ENCODE peak calls at places on chromosome 3, in six cellular contexts. M, X, K, B, N and C are unnamed samples.

GRCh38 chr3:115359507-115359906 is 212.4 kb upstream of the ZBTB20 start:
- DNase-seq in X (no peak), M (no peak), N (peak), B (no peak), K (no peak), C (no peak)

GRCh38 chr3:188458761-188459160 is 304.8 kb downstream of the LPP start:
- DNase-seq in K (no peak), M (no peak), B (no peak), N (no peak), X (no peak), C (no peak)

GRCh38 chr3:122421101-122421500 is 5.2 kb upstream of the WDR5B start:
- DNase-seq in X (no peak), N (no peak), K (no peak), M (no peak), B (no peak), C (no peak)

GRCh38 chr3:149970716-149971402 is at the start of gene PFN2:
- DNase-seq in B (no peak), N (no peak), M (peak), K (peak), X (peak), C (peak)

GRCh38 chr3:136055491-136055890 is 90.0 kb downstream of the PPP2R3A start:
- DNase-seq in X (no peak), N (no peak), K (no peak), M (no peak), B (no peak), C (no peak)

GRCh38 chr3:4904801-4905695 is 74.2 kb upstream of the BHLHE40 start:
- DNase-seq in M (no peak), X (no peak), K (no peak), B (no peak), N (no peak), C (no peak)

GRCh38 chr3:16801698-16802097 is 83.1 kb upstream of the PLCL2 start:
- DNase-seq in X (peak), K (no peak), B (no peak), M (no peak), N (no peak), C (no peak)

GRCh38 chr3:4001976-4002375 is 202.7 kb downstream of the LRRN1 start:
- DNase-seq in K (no peak), X (no peak), N (no peak), B (no peak), M (no peak), C (no peak)

DNA sequence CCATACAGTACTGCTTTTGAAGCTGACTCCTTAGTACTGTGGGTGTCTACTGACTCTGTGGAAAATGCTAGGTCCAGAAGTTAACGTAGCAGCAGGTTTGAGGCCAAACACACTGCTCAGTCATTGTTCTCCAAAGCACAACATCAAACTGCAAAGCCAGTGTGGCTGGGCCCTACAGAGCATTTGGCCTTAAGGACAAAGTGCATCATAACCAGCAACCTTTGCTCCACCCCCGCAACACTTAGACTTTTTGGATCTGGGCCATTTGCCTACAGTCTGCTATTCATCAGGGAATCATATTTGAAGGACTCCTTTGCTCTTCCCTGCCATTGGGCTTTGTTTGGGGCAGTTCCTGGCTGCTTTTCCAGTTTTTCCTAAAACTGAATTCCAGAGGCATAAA is 43.1 kb upstream of the ARL6 start:
- DNase-seq in N (no peak), X (no peak), B (no peak), M (peak), K (no peak), C (no peak)
- TF ChIP-seq CHD2 in N (no peak), X (no peak), B (no peak), M (no peak), K (no peak), C (no peak)

GRCh38 chr3:62797129-62797528 is 78.1 kb downstream of the CADPS start:
- DNase-seq in K (no peak), X (no peak), M (no peak), B (no peak), N (no peak), C (no peak)

GRCh38 chr3:62793961-62794360 is 81.3 kb downstream of the CADPS start:
- DNase-seq in N (no peak), B (no peak), M (no peak), X (no peak), K (no peak), C (no peak)

GRCh38 chr3:62795978-62796635 is 79.1 kb downstream of the CADPS start:
- DNase-seq in N (no peak), X (no peak), M (no peak), K (no peak), B (no peak), C (no peak)

GRCh38 chr3:62803276-62803675 is 71.9 kb downstream of the CADPS start:
- DNase-seq in X (no peak), K (no peak), N (no peak), M (no peak), B (no peak), C (no peak)

GRCh38 chr3:62798000-62798399 is 77.2 kb downstream of the CADPS start:
- DNase-seq in B (no peak), X (no peak), N (no peak), M (no peak), K (no peak), C (no peak)
- H3K4me3 ChIP-seq in B (no peak), X (no peak), N (no peak), M (no peak), K (no peak), C (no peak)

DNA sequence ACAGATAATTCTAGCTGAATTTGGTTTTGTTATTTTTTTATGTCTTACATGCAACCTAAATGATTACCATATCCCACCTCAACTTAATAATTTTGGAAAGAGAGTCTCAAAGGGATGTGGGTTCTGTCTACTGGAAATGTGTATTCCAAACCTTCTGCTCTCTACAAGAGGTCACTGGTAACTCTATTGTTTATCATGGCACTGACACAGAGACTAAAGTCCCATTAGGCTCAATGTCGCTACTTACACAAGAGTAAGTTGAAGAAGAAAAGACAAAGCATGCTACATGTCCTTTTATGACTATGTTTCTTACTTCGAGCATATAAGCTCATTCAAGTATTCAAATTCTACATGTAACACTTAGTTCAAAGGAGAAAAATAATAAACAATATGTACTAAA is 460.3 kb upstream of the EPHA6 start:
- DNase-seq in B (no peak), M (no peak), X (no peak), K (no peak), N (no peak), C (no peak)
- TF ChIP-seq CHD2 in B (no peak), M (no peak), X (no peak), K (no peak), N (no peak), C (no peak)

GRCh38 chr3:159835126-159835525 is 153.5 kb upstream of the IL12A start:
- DNase-seq in X (no peak), N (no peak), M (no peak), K (no peak), B (no peak), C (no peak)
- H3K4me3 ChIP-seq in X (no peak), N (no peak), M (no peak), K (no peak), B (no peak), C (no peak)

GRCh38 chr3:193980905-193981304 is 155.0 kb upstream of the HES1 start:
- DNase-seq in X (no peak), K (no peak), B (no peak), M (no peak), N (no peak), C (no peak)

GRCh38 chr3:193983846-193984245 is 152.1 kb upstream of the HES1 start:
- DNase-seq in N (no peak), M (no peak), B (no peak), K (no peak), X (no peak), C (no peak)

GRCh38 chr3:193981534-193981933 is 154.4 kb upstream of the HES1 start:
- DNase-seq in K (no peak), X (no peak), B (no peak), M (no peak), N (no peak), C (no peak)

GRCh38 chr3:193980326-193980725 is 155.6 kb upstream of the HES1 start:
- DNase-seq in X (no peak), N (no peak), M (no peak), B (no peak), K (no peak), C (no peak)

GRCh38 chr3:193982258-193982659 is 153.7 kb upstream of the HES1 start:
- DNase-seq in M (no peak), B (no peak), X (no peak), K (no peak), N (no peak), C (no peak)
- TF ChIP-seq CHD2 in M (no peak), B (no peak), X (no peak), K (no peak), N (no peak), C (no peak)

GRCh38 chr3:67569324-67569723 is 85.1 kb downstream of the SUCLG2 start:
- DNase-seq in N (no peak), K (no peak), M (peak), X (no peak), B (no peak), C (no peak)
- H3K4me3 ChIP-seq in N (no peak), K (no peak), M (no peak), X (no peak), B (no peak), C (no peak)

GRCh38 chr3:189838291-189838690 is 207.1 kb downstream of the TP63 start:
- DNase-seq in N (no peak), M (no peak), K (no peak), B (no peak), X (no peak), C (no peak)
- TF ChIP-seq CHD2 in N (no peak), M (no peak), K (no peak), B (no peak), X (no peak), C (no peak)

DNA sequence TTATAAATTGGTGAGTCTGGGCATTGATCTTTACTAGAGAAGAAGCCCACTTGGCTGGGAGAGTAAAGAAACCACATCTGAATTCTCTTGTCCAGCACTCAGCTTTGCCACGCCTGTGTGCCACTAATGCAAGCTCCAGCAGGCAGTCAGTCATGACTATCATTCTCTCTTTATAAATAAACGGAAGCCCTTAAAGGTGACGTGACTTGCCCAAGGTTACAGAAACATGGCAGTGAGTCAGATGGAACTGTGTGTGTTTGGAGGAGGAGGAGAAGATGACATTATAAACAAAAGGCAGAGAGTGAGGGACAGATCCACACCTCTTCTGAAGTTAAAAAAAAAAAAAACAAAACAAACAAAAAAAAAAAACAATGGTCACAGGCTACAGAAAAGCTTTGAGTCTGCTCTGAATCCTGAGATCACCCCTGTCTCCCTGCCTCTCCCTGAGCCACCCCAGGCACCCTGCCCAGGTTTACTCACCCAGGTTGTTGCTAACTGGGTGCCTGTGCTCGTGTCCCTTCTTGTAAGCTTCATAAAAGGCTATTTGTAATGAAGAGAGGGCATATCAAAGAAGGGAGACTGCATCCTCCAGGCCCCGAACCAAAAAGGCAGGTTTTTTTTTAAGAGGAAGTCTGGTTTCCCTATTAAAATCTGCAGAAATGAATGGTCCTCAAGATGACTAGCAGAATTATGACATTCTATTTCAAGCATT is 119.7 kb upstream of the PHLDB2 start:
- DNase-seq in K (no peak), X (no peak), N (no peak), B (no peak), M (peak), C (peak)
- H3K4me3 ChIP-seq in K (no peak), X (no peak), N (no peak), B (no peak), M (no peak), C (no peak)

GRCh38 chr3:155869664-155870063 is 786 bp upstream of the GMPS start:
- DNase-seq in B (no peak), K (no peak), M (no peak), X (peak), N (no peak), C (no peak)
- TF ChIP-seq CHD2 in B (no peak), K (no peak), M (no peak), X (no peak), N (no peak), C (no peak)

GRCh38 chr3:53192608-53193007 is 31.6 kb downstream of the PRKCD start:
- DNase-seq in K (no peak), N (no peak), B (no peak), M (no peak), X (peak), C (no peak)

GRCh38 chr3:53191836-53192480 is 30.9 kb downstream of the PRKCD start:
- DNase-seq in X (peak), N (no peak), K (no peak), B (no peak), M (no peak), C (no peak)

GRCh38 chr3:53195066-53195450 is 34.0 kb downstream of the PRKCD start:
- DNase-seq in X (peak), M (no peak), N (no peak), K (no peak), B (no peak), C (no peak)

GRCh38 chr3:53194218-53195065 is 33.4 kb downstream of the PRKCD start:
- DNase-seq in M (no peak), K (no peak), B (no peak), X (peak), N (no peak), C (no peak)

DNA sequence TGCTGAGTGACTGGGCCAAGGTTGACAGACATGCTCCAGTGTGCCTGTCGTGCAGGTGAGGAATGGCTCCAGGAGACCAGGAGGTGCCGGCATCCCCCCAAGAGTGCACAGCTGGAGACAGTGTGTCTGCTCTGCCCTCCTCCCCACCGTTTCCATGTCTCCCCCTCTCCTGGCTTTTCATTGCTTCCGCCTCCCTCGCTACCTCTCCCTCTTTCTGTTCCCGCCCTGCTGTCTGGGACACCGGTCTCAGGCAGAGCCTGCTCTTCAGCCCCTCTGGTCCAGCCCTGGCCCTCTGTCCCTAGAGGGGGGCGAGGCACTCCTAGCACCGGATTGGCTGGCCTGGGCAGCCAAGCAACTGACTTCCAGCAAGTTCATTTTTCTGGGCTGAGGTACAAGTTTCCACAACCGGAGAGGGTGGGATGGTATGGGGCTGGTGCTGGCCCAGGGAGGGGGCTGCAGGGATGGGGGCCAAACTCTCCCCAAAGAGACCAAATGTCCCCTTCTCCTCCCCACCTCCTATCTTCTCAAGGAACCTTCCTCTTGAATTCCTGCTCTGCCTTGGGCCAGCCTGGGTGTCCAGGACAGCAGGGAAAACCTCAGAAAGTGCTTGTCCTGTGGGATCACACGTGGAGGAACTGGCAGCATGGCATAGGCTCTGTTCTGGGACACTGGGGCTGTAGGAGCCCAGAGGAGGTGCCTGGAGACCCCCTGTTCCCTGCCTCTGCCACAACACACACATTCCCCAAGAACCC is 32.6 kb downstream of the PRKCD start:
- DNase-seq in X (peak), M (no peak), K (no peak), N (no peak), B (no peak), C (no peak)
- H3K4me3 ChIP-seq in X (no peak), M (no peak), K (no peak), N (no peak), B (no peak), C (no peak)